ENCODE peak calls at places on chromosome 20, in nine cellular contexts. R is stomach, A is fibroblast of lung, D is AG10803, J is lower lobe of right lung, U is fibroblast of mammary gland, H is IMR-90, L is choroid plexus epithelial cell, G is endodermal cell. N is an unnamed sample.
A peak's percentile ranks its signal among the peaks of the same experiment; 100 is the strongest.

GRCh38 chr20:36483205-36483918 is 58.0 kb upstream of the MYL9 start:
- DNase-seq in R (no peak), A (no peak), D (no peak), J (no peak), U (no peak), H (no peak), L (no peak), G (no peak), N (no peak)

GRCh38 chr20:62501801-62502495 is 26.2 kb upstream of the GATA5 start:
- DNase-seq in R (no peak), A (peak; percentile 9), D (peak; percentile 3), J (no peak), U (peak; percentile 67), H (peak; percentile 63), L (peak; percentile 66), G (no peak), N (peak; percentile 64)

GRCh38 chr20:49006446-49006980 is 39.6 kb upstream of the CSE1L start:
- DNase-seq in R (no peak), A (no peak), D (no peak), J (no peak), U (no peak), H (no peak), L (no peak), G (no peak), N (no peak)

GRCh38 chr20:8858181-8858794 is 210.6 kb upstream of the PLCB4 start:
- DNase-seq in R (no peak), A (peak; percentile 16), D (peak; percentile 35), J (no peak), U (no peak), H (peak; percentile 21), L (peak; percentile 62), G (no peak), N (no peak)

GRCh38 chr20:33561981-33562601 is 72.2 kb downstream of the CBFA2T2 start:
- DNase-seq in R (peak; percentile 83), A (peak; percentile 91), D (peak; percentile 95), J (no peak), U (peak; percentile 99), H (peak; percentile 95), L (peak; percentile 90), G (peak; percentile 63), N (peak; percentile 96)

GRCh38 chr20:19211661-19212523 is 550 bp upstream of the SLC24A3 start:
- DNase-seq in R (peak; percentile 39), A (no peak), D (no peak), J (peak; percentile 71), U (no peak), H (no peak), L (peak; percentile 16), G (peak; percentile 81), N (no peak)

GRCh38 chr20:53891306-53891894 is 179.0 kb downstream of the BCAS1 start:
- DNase-seq in R (no peak), A (no peak), D (peak; percentile 56), J (no peak), U (peak; percentile 88), H (peak; percentile 83), L (no peak), G (no peak), N (peak; percentile 89)

GRCh38 chr20:49615401-49616153 is 47.6 kb upstream of the PTGIS start:
- DNase-seq in R (peak; percentile 81), A (peak; percentile 33), D (no peak), J (no peak), U (no peak), H (no peak), L (no peak), G (peak; percentile 48), N (no peak)

GRCh38 chr20:22584922-22585785 is 782 bp upstream of the FOXA2 start:
- DNase-seq in R (peak; percentile 57), A (no peak), D (no peak), J (peak; percentile 57), U (no peak), H (no peak), L (no peak), G (peak; percentile 86), N (no peak)

GRCh38 chr20:61701401-61701800 is 364.3 kb downstream of the TAF4 start:
- DNase-seq in R (no peak), A (no peak), D (no peak), J (no peak), U (no peak), H (no peak), L (no peak), G (no peak), N (no peak)

GRCh38 chr20:17946572-17947473 is 21.8 kb downstream of the SNX5 start:
- DNase-seq in R (no peak), A (no peak), D (no peak), J (no peak), U (no peak), H (no peak), L (no peak), G (no peak), N (no peak)
- H3K4me3 ChIP-seq in R (no peak overlapping the region), A (no peak overlapping the region), D (no peak overlapping the region), J (no peak overlapping the region), U (no peak overlapping the region), H (no peak overlapping the region), L (no peak overlapping the region), G (no peak overlapping the region), N (no peak overlapping the region)

GRCh38 chr20:44701116-44701865 is 13.9 kb upstream of the CCN5 start:
- DNase-seq in R (no peak), A (peak; percentile 74), D (peak; percentile 45), J (no peak), U (peak; percentile 63), H (peak; percentile 19), L (peak; percentile 61), G (peak; percentile 79), N (no peak)

GRCh38 chr20:44701889-44702288 is 13.3 kb upstream of the CCN5 start:
- DNase-seq in R (no peak), A (no peak), D (no peak), J (no peak), U (no peak), H (no peak), L (no peak), G (no peak), N (no peak)

GRCh38 chr20:44703956-44704488 is 11.1 kb upstream of the CCN5 start:
- DNase-seq in R (no peak), A (no peak), D (no peak), J (no peak), U (no peak), H (no peak), L (no peak), G (no peak), N (no peak)

GRCh38 chr20:44703183-44703925 is 11.8 kb upstream of the CCN5 start:
- DNase-seq in R (no peak), A (no peak), D (no peak), J (no peak), U (peak; percentile 48), H (no peak), L (no peak), G (no peak), N (peak; percentile 44)

DNA sequence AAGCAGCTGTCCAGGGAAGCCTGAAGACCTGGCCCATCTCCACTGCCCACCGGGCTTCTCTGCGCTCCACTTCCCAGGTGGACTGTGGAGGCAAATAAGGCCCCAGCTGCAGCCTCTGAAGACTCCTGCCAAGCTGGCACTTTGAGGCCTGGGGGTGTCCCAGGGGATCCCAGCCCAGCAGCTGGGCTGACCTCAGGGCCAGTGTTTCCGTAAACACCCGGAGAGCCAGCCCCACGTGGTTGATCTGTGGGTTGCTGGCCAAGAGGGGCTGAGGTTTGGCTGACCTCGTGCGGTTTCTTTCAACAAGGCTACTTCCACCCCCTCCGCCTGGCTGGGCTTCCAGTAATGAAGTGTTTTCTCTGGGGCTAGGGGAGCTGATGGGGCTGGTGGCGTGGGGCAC is 12.4 kb upstream of the CCN5 start:
- DNase-seq in R (peak; percentile 88), A (peak; percentile 98), D (peak; percentile 97), J (peak; percentile 73), U (peak; percentile 98), H (peak; percentile 91), L (peak; percentile 98), G (no peak), N (peak; percentile 98)
- TF ChIP-seq CTCF in R (no peak), A (no peak), D (no peak), J (no peak), U (no peak), H (no peak), L (no peak), G (no peak), N (no peak)

DNA sequence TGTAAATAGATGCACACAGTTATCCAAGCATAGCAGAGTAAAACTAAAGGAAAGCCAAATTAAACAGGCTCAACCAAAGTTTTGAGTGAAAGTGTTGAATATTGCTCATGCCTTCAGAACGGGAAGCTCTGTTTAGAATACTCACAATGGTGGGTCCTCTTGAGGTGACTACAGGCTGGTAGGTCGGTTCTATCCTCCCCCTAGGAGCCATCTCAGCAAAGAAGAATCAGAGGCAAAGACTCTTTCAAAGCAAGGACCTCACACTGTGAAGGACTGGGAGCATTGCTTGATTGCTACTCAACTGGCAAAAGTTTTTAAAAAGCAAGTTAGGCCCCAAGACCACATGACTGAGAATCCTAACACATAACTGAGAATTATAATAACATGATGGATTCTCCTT is 88.4 kb upstream of the JAG1 start:
- DNase-seq in R (no peak), A (no peak), D (no peak), J (no peak), U (no peak), H (no peak), L (peak; percentile 44), G (no peak), N (no peak)
- H3K4me3 ChIP-seq in R (no peak overlapping the region), A (no peak overlapping the region), D (no peak overlapping the region), J (no peak overlapping the region), U (no peak overlapping the region), H (no peak overlapping the region), L (no peak overlapping the region), G (no peak overlapping the region), N (no peak overlapping the region)

GRCh38 chr20:17654649-17655285 is 27.3 kb downstream of the RRBP1 start:
- DNase-seq in R (no peak), A (peak; percentile 62), D (no peak), J (no peak), U (peak; percentile 64), H (peak; percentile 52), L (peak; percentile 69), G (peak; percentile 93), N (peak; percentile 79)
- TF ChIP-seq CTCF in R (peak; percentile 65), A (peak; percentile 73), D (peak; percentile 66), J (peak; percentile 63), U (peak; percentile 70), H (peak; percentile 76), L (peak; percentile 81), G (peak; percentile 97), N (peak; percentile 69)